ENCODE peak calls at places on chromosomes 11 and 22, in eight cellular contexts. H is T-helper 2 cell; P is SW480; D is amygdala; I is HCT116; B is activated CD4-positive, alpha-beta T cell treated with anti-CD3 and anti-CD28 coated beads, Interleukin-2, amount 50 U/mL, for 48 hours; W is caudate nucleus; G is activated CD8-positive, alpha-beta T cell treated with anti-CD3 and anti-CD28 coated beads for 36 hours. U is an unnamed sample.

GRCh38 chr11:19868281-19868821 is 155.7 kb downstream of the NAV2 start:
- DNase-seq in G (no peak), D (no peak), W (peak; percentile 69), P (no peak), B (no peak), I (no peak), H (no peak), U (no peak)

GRCh38 chr11:6667733-6668374 is 12.2 kb upstream of the DCHS1 start:
- DNase-seq in H (peak; percentile 51), G (peak; percentile 59), P (peak; percentile 60), B (peak; percentile 47), W (no peak), D (no peak), I (peak; percentile 38), U (peak; percentile 60)

GRCh38 chr11:14082338-14082737 is 119.8 kb downstream of the SPON1 start:
- DNase-seq in G (no peak), W (no peak), B (no peak), I (no peak), H (no peak), D (no peak), P (no peak), U (no peak)

GRCh38 chr11:1082346-1082727 is 7.7 kb downstream of the MUC2 start:
- DNase-seq in P (no peak), D (no peak), G (no peak), W (no peak), H (no peak), B (no peak), I (no peak), U (no peak)

GRCh38 chr11:66408488-66409214 is 12.2 kb upstream of the NPAS4 start:
- DNase-seq in D (peak; percentile 60), W (peak; percentile 86), I (peak; percentile 62), H (peak; percentile 79), P (peak; percentile 71), B (peak; percentile 97), G (peak; percentile 95), U (peak; percentile 92)

GRCh38 chr22:22937894-22938480 is 50.4 kb downstream of the IGLL5 start:
- DNase-seq in I (no peak), P (no peak), B (no peak), G (no peak), H (no peak), D (no peak), W (no peak), U (no peak)

GRCh38 chr11:45654741-45655283 is 10.6 kb downstream of the CHST1 start:
- DNase-seq in H (no peak), B (no peak), P (no peak), D (no peak), W (no peak), G (no peak), I (no peak), U (no peak)

GRCh38 chr11:6611092-6612007 is 666 bp downstream of the TAF10 start:
- DNase-seq in B (peak; percentile 35), I (no peak), G (peak; percentile 40), H (no peak), W (no peak), D (no peak), P (no peak), U (peak; percentile 29)

GRCh38 chr22:39270792-39271191 is 26.0 kb upstream of the PDGFB start:
- DNase-seq in G (no peak), P (no peak), D (no peak), I (no peak), B (no peak), H (no peak), W (no peak), U (no peak)

GRCh38 chr11:64553554-64554201 is 37.3 kb upstream of the SLC22A12 start:
- DNase-seq in I (no peak), W (peak; percentile 63), D (no peak), G (peak; percentile 65), B (peak; percentile 69), H (peak; percentile 6), P (peak; percentile 27), U (peak; percentile 43)

GRCh38 chr22:19965771-19966709 is 24.4 kb upstream of the TXNRD2 start:
- DNase-seq in B (no peak), I (no peak), G (no peak), D (peak; percentile 32), P (no peak), H (no peak), W (peak; percentile 12), U (no peak)

GRCh38 chr11:58513747-58514367 is 6.0 kb upstream of the OR5B21 start:
- DNase-seq in B (no peak), I (peak; percentile 64), P (peak; percentile 52), G (peak; percentile 35), W (peak; percentile 20), D (no peak), H (no peak), U (peak; percentile 34)

GRCh38 chr11:43868852-43869567 is 11.6 kb upstream of the ALKBH3 start:
- DNase-seq in H (peak; percentile 62), D (no peak), W (no peak), I (no peak), P (peak; percentile 92), B (peak; percentile 35), G (peak; percentile 66), U (peak; percentile 78)

GRCh38 chr11:85589373-85589772 is 37.8 kb downstream of the DLG2 start:
- DNase-seq in D (no peak), H (no peak), G (no peak), I (no peak), W (no peak), P (no peak), B (no peak), U (no peak)

GRCh38 chr11:120344302-120345004 is 8.2 kb downstream of the ARHGEF12 start:
- DNase-seq in H (peak; percentile 81), P (peak; percentile 87), W (no peak), I (peak; percentile 38), B (peak; percentile 20), D (no peak), G (peak; percentile 67), U (peak; percentile 89)

GRCh38 chr11:104073950-104074349 is 37.5 kb downstream of the DDI1 start:
- DNase-seq in H (no peak), I (no peak), G (no peak), W (no peak), B (no peak), P (no peak), D (no peak), U (peak; percentile 45)

GRCh38 chr22:37366601-37367000 is 60.7 kb downstream of the ELFN2 start:
- DNase-seq in B (no peak), D (no peak), P (no peak), I (no peak), W (no peak), H (no peak), G (no peak), U (no peak)

GRCh38 chr11:68150029-68150428 is 28.8 kb upstream of the CHKA start:
- DNase-seq in I (no peak), B (no peak), H (no peak), G (no peak), P (peak; percentile 26), W (no peak), D (no peak), U (no peak)

GRCh38 chr22:19766506-19767426 is 6.2 kb downstream of the TBX1 start:
- DNase-seq in W (no peak), B (peak; percentile 66), P (peak; percentile 80), H (peak; percentile 19), D (no peak), G (peak; percentile 86), I (peak; percentile 50), U (peak; percentile 34)

GRCh38 chr11:95505927-95506426 is 275.0 kb upstream of the SESN3 start:
- DNase-seq in P (peak; percentile 71), I (no peak), W (no peak), G (no peak), D (no peak), H (no peak), B (no peak), U (no peak)

GRCh38 chr11:2360081-2360642 is 16.9 kb upstream of the CD81 start:
- DNase-seq in H (no peak), D (no peak), I (no peak), B (no peak), W (no peak), P (peak; percentile 23), G (no peak), U (no peak)

GRCh38 chr11:65562788-65563187 is 4.6 kb upstream of the LTBP3 start:
- DNase-seq in G (peak; percentile 59), D (no peak), W (no peak), B (no peak), P (no peak), H (no peak), I (no peak), U (no peak)

U was measured in GM12865.